ENCODE peak calls at places on chromosomes 11 and 22, in ten cellular contexts. Q is A549, E is vagina, G is gastrocnemius medialis, J is heart left ventricle, L is uterus, M is body of pancreas, F is tibial nerve, D is esophagus squamous epithelium, P is erythroblast. V is an unnamed sample.

GRCh38 chr11:9574556-9574805 is 1.0 kb downstream of the WEE1 start:
- DNase-seq in J (peak), M (peak), G (no peak), Q (no peak), D (no peak), E (no peak), F (no peak), L (peak), P (no peak), V (peak)

GRCh38 chr11:8251767-8252295 is 11.8 kb downstream of the LMO1 start:
- DNase-seq in J (no peak), Q (no peak), L (no peak), G (peak), P (no peak), F (no peak), D (no peak), E (no peak), M (peak), V (no peak)

GRCh38 chr11:112302226-112302868 is 41.7 kb upstream of the PLET1 start:
- DNase-seq in F (no peak), G (no peak), E (no peak), D (no peak), P (peak), Q (no peak), L (no peak), J (no peak), M (no peak), V (no peak)

GRCh38 chr22:37566903-37567798 is 6.9 kb downstream of the CDC42EP1 start:
- DNase-seq in E (no peak), G (peak), D (no peak), F (peak), Q (peak), L (peak), J (peak), P (peak), M (peak), V (peak)

GRCh38 chr22:46013460-46014416 is 36.8 kb upstream of the WNT7B start:
- DNase-seq in P (peak), E (no peak), M (peak), F (peak), D (peak), L (peak), J (peak), G (peak), Q (peak), V (peak)

GRCh38 chr11:45518853-45519545 is 146.4 kb downstream of the CHST1 start:
- DNase-seq in M (no peak), Q (no peak), E (no peak), G (no peak), J (no peak), F (no peak), P (no peak), L (no peak), D (no peak), V (no peak)

GRCh38 chr22:40334899-40335298 is 11.4 kb upstream of the ADSL start:
- DNase-seq in Q (no peak), F (no peak), J (no peak), D (no peak), L (no peak), E (no peak), G (no peak), P (no peak), M (no peak), V (no peak)

GRCh38 chr11:117219455-117219854 is 12.4 kb downstream of the PCSK7 start:
- DNase-seq in F (no peak), M (no peak), D (no peak), Q (no peak), L (no peak), J (no peak), P (no peak), E (no peak), G (no peak), V (peak)

GRCh38 chr11:68379216-68379615 is 66.8 kb downstream of the LRP5 start:
- DNase-seq in F (no peak), D (no peak), J (no peak), L (no peak), P (no peak), E (no peak), Q (no peak), M (no peak), G (no peak), V (peak)

GRCh38 chr22:31952459-31952858 is 8.1 kb downstream of the YWHAH start:
- DNase-seq in L (no peak), J (no peak), D (no peak), Q (peak), P (peak), M (peak), F (no peak), E (no peak), G (no peak), V (no peak)

GRCh38 chr22:31144223-31144622 is 3.9 kb upstream of the PLA2G3 start:
- DNase-seq in D (no peak), M (no peak), G (no peak), L (no peak), J (no peak), P (no peak), Q (no peak), F (no peak), E (no peak), V (no peak)

GRCh38 chr22:30566125-30566524 is 8.3 kb downstream of the GAL3ST1 start:
- DNase-seq in D (no peak), J (no peak), P (no peak), F (no peak), Q (no peak), L (no peak), M (no peak), G (no peak), E (no peak), V (no peak)

GRCh38 chr11:70552441-70553150 is 154.3 kb downstream of the CTTN start:
- DNase-seq in E (no peak), L (no peak), M (no peak), G (no peak), F (no peak), J (no peak), D (no peak), Q (no peak), P (no peak), V (no peak)

GRCh38 chr22:50528682-50529415 is 963 bp downstream of the TYMP start:
- DNase-seq in D (no peak), G (no peak), E (no peak), L (no peak), P (no peak), Q (no peak), J (no peak), M (no peak), F (no peak), V (no peak)

GRCh38 chr11:134611537-134611936 is 199.5 kb upstream of the B3GAT1 start:
- DNase-seq in E (peak), M (no peak), L (no peak), F (no peak), Q (no peak), G (no peak), J (no peak), D (no peak), P (no peak), V (no peak)

GRCh38 chr11:62706841-62707240 is 383 bp downstream of the BSCL2 start:
- DNase-seq in F (no peak), J (no peak), P (no peak), E (no peak), Q (no peak), L (no peak), M (no peak), G (no peak), D (no peak), V (peak)

GRCh38 chr11:12235945-12236743 is 125.8 kb downstream of the MICAL2 start:
- DNase-seq in G (peak), P (peak), J (no peak), Q (peak), F (peak), L (no peak), E (no peak), D (no peak), M (peak), V (no peak)

GRCh38 chr11:70064726-70065317 is 13.3 kb upstream of the ANO1 start:
- DNase-seq in Q (no peak), P (no peak), M (no peak), E (peak), F (no peak), J (no peak), G (no peak), D (no peak), L (no peak), V (no peak)

GRCh38 chr11:103662880-103663279 is 373.6 kb upstream of the DDI1 start:
- DNase-seq in J (no peak), E (no peak), L (no peak), F (no peak), M (no peak), P (no peak), G (no peak), Q (no peak), D (no peak), V (no peak)

GRCh38 chr11:125165664-125166346 is 1.3 kb downstream of the PKNOX2 start:
- DNase-seq in F (no peak), P (no peak), D (no peak), J (no peak), G (no peak), M (no peak), L (no peak), E (no peak), Q (peak), V (peak)

GRCh38 chr22:43789452-43789851 is 22.7 kb downstream of the EFCAB6 start:
- DNase-seq in G (no peak), L (peak), J (peak), D (no peak), F (no peak), M (peak), E (no peak), Q (peak), P (no peak), V (peak)

DNA sequence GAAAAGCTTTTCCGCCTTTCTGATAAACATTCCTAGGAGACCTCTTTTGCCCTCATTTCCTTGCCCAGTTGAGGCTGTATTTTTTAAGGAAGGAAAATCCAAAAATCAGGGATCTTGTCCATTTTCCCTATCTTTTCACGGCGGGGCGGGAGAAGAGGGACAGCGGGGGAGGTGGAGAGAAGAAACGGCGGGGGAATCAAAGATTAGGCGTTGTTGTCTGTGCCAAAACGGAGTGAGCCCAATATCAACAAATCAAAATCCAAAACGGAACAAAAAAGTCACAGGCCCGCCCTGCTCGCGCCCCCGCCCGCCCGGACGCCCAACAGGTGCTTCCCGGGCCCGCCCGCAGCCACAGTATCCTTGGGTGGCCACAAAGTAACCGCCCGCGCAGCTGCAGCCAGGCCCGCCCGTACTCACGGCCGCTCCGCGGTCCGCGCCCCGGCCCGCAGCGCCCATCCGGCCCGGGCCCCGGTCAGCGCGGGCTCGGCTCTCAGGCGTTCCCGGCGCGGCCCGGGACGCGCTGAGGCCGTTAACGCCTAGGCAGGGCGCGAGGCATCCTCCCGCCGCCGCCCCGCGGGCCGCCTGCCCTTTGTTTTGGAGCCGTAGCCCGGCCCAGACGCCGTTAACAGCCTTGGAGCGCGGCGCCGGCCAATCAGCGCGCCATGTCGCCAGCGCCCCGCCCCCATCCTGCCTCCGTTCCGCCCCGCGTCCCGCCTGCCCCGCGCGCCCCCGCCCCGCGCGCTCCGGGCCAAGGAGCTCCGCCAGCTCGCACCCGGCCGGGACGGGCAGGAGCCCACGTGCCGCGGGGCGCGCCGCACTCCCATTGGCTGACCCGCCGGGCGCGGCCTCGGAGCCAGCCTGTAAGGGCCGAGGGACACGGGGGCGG is at the start of gene YPEL1:
- DNase-seq in M (peak), F (peak), J (peak), L (peak), Q (peak), P (peak), D (peak), G (peak), E (no peak), V (peak)
- TF ChIP-seq POLR2A in M (peak), F (peak), J (peak), L (peak), Q (peak), P (peak), D (no peak), G (peak), E (peak), V (peak)

GRCh38 chr22:47053865-47054185 is 291.4 kb downstream of the TBC1D22A start:
- DNase-seq in L (no peak), G (no peak), Q (no peak), F (no peak), J (no peak), E (no peak), D (no peak), M (no peak), P (no peak), V (no peak)
- TF ChIP-seq POLR2A in L (no peak), G (no peak), Q (no peak), F (no peak), J (no peak), E (no peak), D (no peak), M (no peak), P (no peak), V (no peak)

GRCh38 chr22:48864748-48865147 is 962.9 kb downstream of the BRD1 start:
- DNase-seq in L (no peak), D (no peak), P (no peak), G (no peak), J (no peak), M (no peak), E (no peak), F (no peak), Q (no peak), V (no peak)
- TF ChIP-seq POLR2A in L (no peak), D (no peak), P (no peak), G (no peak), J (no peak), M (no peak), E (no peak), F (no peak), Q (no peak), V (no peak)

GRCh38 chr11:16984229-16984628 is 30.0 kb downstream of the PLEKHA7 start:
- DNase-seq in J (no peak), M (no peak), E (no peak), Q (no peak), P (no peak), L (no peak), G (no peak), F (no peak), D (no peak), V (no peak)

GRCh38 chr11:16981651-16982194 is 32.5 kb downstream of the PLEKHA7 start:
- DNase-seq in D (no peak), F (peak), P (no peak), J (no peak), L (no peak), Q (no peak), E (no peak), M (peak), G (no peak), V (no peak)

GRCh38 chr11:16982256-16982671 is 31.9 kb downstream of the PLEKHA7 start:
- DNase-seq in P (no peak), F (no peak), L (no peak), J (no peak), Q (no peak), E (no peak), D (no peak), M (peak), G (no peak), V (no peak)

GRCh38 chr11:16985297-16985696 is 28.9 kb downstream of the PLEKHA7 start:
- DNase-seq in D (no peak), J (no peak), L (no peak), P (no peak), F (no peak), E (no peak), M (peak), Q (no peak), G (no peak), V (no peak)

GRCh38 chr11:16982809-16983208 is 31.4 kb downstream of the PLEKHA7 start:
- DNase-seq in E (no peak), G (no peak), P (no peak), Q (no peak), J (no peak), F (no peak), D (no peak), M (no peak), L (no peak), V (no peak)
- TF ChIP-seq POLR2A in E (no peak), G (no peak), P (no peak), Q (no peak), J (no peak), F (no peak), D (no peak), M (no peak), L (no peak), V (no peak)

GRCh38 chr11:44095506-44096359 is at the start of gene EXT2:
- DNase-seq in D (peak), G (peak), J (peak), Q (peak), M (peak), L (peak), E (no peak), F (peak), P (peak), V (peak)
- TF ChIP-seq POLR2A in D (no peak), G (peak), J (peak), Q (peak), M (peak), L (peak), E (peak), F (peak), P (peak), V (peak)

GRCh38 chr11:64234840-64235379 is 526 bp downstream of the VEGFB start:
- DNase-seq in G (peak), J (peak), F (no peak), P (peak), L (no peak), M (peak), Q (no peak), E (no peak), D (no peak), V (no peak)
- TF ChIP-seq POLR2A in G (peak), J (peak), F (peak), P (no peak), L (no peak), M (peak), Q (peak), E (peak), D (no peak), V (no peak)

GRCh38 chr11:5504403-5504891 is 5.3 kb downstream of the UBQLN3 start:
- DNase-seq in L (no peak), D (no peak), M (no peak), J (no peak), G (no peak), Q (no peak), F (no peak), E (no peak), P (no peak), V (no peak)
- TF ChIP-seq POLR2A in L (no peak), D (no peak), M (no peak), J (no peak), G (no peak), Q (no peak), F (no peak), E (no peak), P (no peak), V (no peak)

GRCh38 chr11:106076923-106077608 is at the start of gene KBTBD3:
- DNase-seq in Q (peak), F (peak), P (peak), J (peak), L (peak), M (peak), D (peak), G (peak), E (peak), V (peak)
- TF ChIP-seq POLR2A in Q (peak), F (peak), P (peak), J (peak), L (peak), M (peak), D (no peak), G (peak), E (peak), V (peak)

GRCh38 chr11:121024989-121025388 is 1.1 kb downstream of the TBCEL start:
- DNase-seq in E (no peak), L (no peak), M (no peak), D (no peak), P (peak), Q (peak), F (no peak), G (no peak), J (peak), V (no peak)

GRCh38 chr11:121018746-121019145 is 5.2 kb upstream of the TBCEL start:
- DNase-seq in M (no peak), G (no peak), F (no peak), P (no peak), Q (no peak), L (no peak), E (no peak), D (no peak), J (no peak), V (no peak)

GRCh38 chr11:121029153-121029552 is 5.3 kb downstream of the TBCEL start:
- DNase-seq in G (no peak), F (no peak), L (no peak), E (no peak), Q (no peak), D (no peak), P (no peak), M (no peak), J (no peak), V (no peak)

GRCh38 chr11:121029813-121030445 is 6.0 kb downstream of the TBCEL start:
- DNase-seq in L (no peak), M (no peak), Q (no peak), P (no peak), E (no peak), D (no peak), J (no peak), G (no peak), F (no peak), V (no peak)

GRCh38 chr11:121023848-121024751 is at the start of gene TBCEL:
- DNase-seq in Q (peak), L (peak), J (peak), M (peak), P (peak), D (peak), G (peak), E (no peak), F (peak), V (peak)
- TF ChIP-seq POLR2A in Q (peak), L (peak), J (peak), M (peak), P (peak), D (no peak), G (peak), E (no peak), F (no peak), V (no peak)